ENCODE peak calls at places on chromosome 17, in nine cellular contexts. R, S, E, A, P, C, D, H and W are unnamed samples.

GRCh38 chr17:63221941-63222340 is 224.2 kb downstream of the CYB561 start:
- DNase-seq in R (no peak), S (no peak), E (no peak), A (no peak), P (no peak), C (no peak), D (no peak), H (no peak), W (no peak)

GRCh38 chr17:30273373-30273772 is 18.4 kb downstream of the BLMH start:
- DNase-seq in R (peak), S (peak), E (no peak), A (no peak), P (no peak), C (no peak), D (peak), H (no peak), W (no peak)

GRCh38 chr17:81190591-81190990 is 24.6 kb upstream of the AATK start:
- DNase-seq in R (no peak), S (no peak), E (no peak), A (no peak), P (no peak), C (no peak), D (no peak), H (no peak), W (no peak)

GRCh38 chr17:44213403-44214229 is 5.9 kb downstream of the UBTF start:
- DNase-seq in R (no peak), S (no peak), E (no peak), A (no peak), P (no peak), C (no peak), D (no peak), H (no peak), W (peak)

GRCh38 chr17:80955078-80955477 is 36.6 kb upstream of the CHMP6 start:
- DNase-seq in R (no peak), S (no peak), E (no peak), A (no peak), P (no peak), C (no peak), D (no peak), H (no peak), W (no peak)

GRCh38 chr17:31627960-31628359 is 231.1 kb downstream of the COPRS start:
- DNase-seq in R (peak), S (peak), E (no peak), A (no peak), P (no peak), C (no peak), D (peak), H (no peak), W (no peak)

GRCh38 chr17:53646835-53647234 is 175.9 kb upstream of the KIF2B start:
- DNase-seq in R (no peak), S (no peak), E (no peak), A (no peak), P (no peak), C (no peak), D (no peak), H (no peak), W (no peak)

GRCh38 chr17:78956254-78956653 is 23.5 kb downstream of the LGALS3BP start:
- DNase-seq in R (no peak), S (no peak), E (no peak), A (no peak), P (no peak), C (no peak), D (no peak), H (no peak), W (no peak)

GRCh38 chr17:42895185-42895555 is 5.4 kb upstream of the G6PC1 start:
- DNase-seq in R (peak), S (peak), E (no peak), A (no peak), P (peak), C (no peak), D (peak), H (peak), W (no peak)

GRCh38 chr17:30263552-30264333 is 28.0 kb downstream of the BLMH start:
- DNase-seq in R (peak), S (peak), E (no peak), A (no peak), P (no peak), C (no peak), D (peak), H (no peak), W (no peak)

GRCh38 chr17:79005063-79005861 is 4.3 kb downstream of the CANT1 start:
- DNase-seq in R (no peak), S (no peak), E (no peak), A (no peak), P (peak), C (no peak), D (no peak), H (no peak), W (no peak)

GRCh38 chr17:61846976-61847375 is 16.4 kb downstream of the BRIP1 start:
- DNase-seq in R (no peak), S (no peak), E (no peak), A (no peak), P (no peak), C (no peak), D (no peak), H (no peak), W (no peak)

GRCh38 chr17:45016823-45017222 is 34.6 kb downstream of the DCAKD start:
- DNase-seq in R (no peak), S (no peak), E (no peak), A (no peak), P (no peak), C (no peak), D (no peak), H (no peak), W (no peak)

GRCh38 chr17:43669971-43670644 is 8.4 kb upstream of the MEOX1 start:
- DNase-seq in R (peak), S (no peak), E (no peak), A (no peak), P (no peak), C (no peak), D (peak), H (no peak), W (no peak)

GRCh38 chr17:78762007-78762406 is 20.1 kb downstream of the CYTH1 start:
- DNase-seq in R (no peak), S (peak), E (no peak), A (no peak), P (no peak), C (no peak), D (peak), H (no peak), W (no peak)

GRCh38 chr17:4593021-4593797 is 8.9 kb downstream of the SMTNL2 start:
- DNase-seq in R (no peak), S (no peak), E (peak), A (no peak), P (no peak), C (no peak), D (no peak), H (no peak), W (no peak)

GRCh38 chr17:44326867-44327444 is 2.3 kb upstream of the SLC25A39 start:
- DNase-seq in R (peak), S (peak), E (peak), A (peak), P (peak), C (peak), D (peak), H (peak), W (peak)

GRCh38 chr17:62045517-62045916 is 19.6 kb downstream of the MED13 start:
- DNase-seq in R (no peak), S (no peak), E (no peak), A (no peak), P (no peak), C (no peak), D (no peak), H (no peak), W (no peak)

DNA sequence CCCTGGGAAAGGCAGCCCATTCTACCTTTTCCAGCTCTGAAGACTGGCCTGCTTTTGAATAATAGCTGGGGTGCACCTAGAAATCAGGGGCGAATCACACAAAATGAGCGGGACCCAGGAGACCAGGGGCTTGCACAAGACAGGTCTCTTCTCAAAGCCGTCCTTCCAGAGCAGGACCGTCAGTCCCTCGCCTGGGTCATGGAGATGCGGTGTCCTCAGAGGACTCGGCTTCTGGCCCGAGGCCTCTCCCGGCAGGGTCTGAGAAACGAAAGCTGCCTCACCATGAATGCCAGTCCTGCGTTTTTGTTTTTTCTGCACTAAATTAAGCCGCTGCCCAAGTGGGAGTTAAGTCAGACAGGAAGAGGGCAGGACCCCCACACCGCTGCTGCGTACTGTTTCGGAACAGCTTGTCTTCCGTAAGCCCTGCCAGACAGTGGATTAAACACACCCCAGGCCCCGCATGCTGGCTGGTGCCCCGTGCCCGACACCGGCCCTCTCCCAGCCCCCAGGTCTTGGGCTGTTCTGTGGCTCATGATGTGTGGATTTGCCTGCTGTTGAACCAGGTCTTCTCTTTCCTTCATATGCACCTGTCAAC is 142.1 kb upstream of the RPH3AL start:
- DNase-seq in R (no peak), S (no peak), E (no peak), A (no peak), P (no peak), C (no peak), D (no peak), H (no peak), W (peak)
- H3K4me3 ChIP-seq in R (no peak), S (no peak), E (no peak), A (no peak), P (no peak), C (no peak), D (no peak), H (no peak), W (no peak)

GRCh38 chr17:17141279-17141678 is 64.9 kb downstream of the PLD6 start:
- DNase-seq in R (no peak), S (no peak), E (peak), A (no peak), P (no peak), C (no peak), D (no peak), H (no peak), W (no peak)

GRCh38 chr17:17139972-17140589 is 66.1 kb downstream of the PLD6 start:
- DNase-seq in R (no peak), S (no peak), E (peak), A (no peak), P (no peak), C (no peak), D (no peak), H (no peak), W (no peak)

GRCh38 chr17:17141860-17142552 is 64.1 kb downstream of the PLD6 start:
- DNase-seq in R (peak), S (peak), E (peak), A (peak), P (peak), C (no peak), D (peak), H (no peak), W (peak)

GRCh38 chr17:17142556-17142955 is 63.6 kb downstream of the PLD6 start:
- DNase-seq in R (no peak), S (no peak), E (no peak), A (no peak), P (no peak), C (no peak), D (no peak), H (no peak), W (no peak)

DNA sequence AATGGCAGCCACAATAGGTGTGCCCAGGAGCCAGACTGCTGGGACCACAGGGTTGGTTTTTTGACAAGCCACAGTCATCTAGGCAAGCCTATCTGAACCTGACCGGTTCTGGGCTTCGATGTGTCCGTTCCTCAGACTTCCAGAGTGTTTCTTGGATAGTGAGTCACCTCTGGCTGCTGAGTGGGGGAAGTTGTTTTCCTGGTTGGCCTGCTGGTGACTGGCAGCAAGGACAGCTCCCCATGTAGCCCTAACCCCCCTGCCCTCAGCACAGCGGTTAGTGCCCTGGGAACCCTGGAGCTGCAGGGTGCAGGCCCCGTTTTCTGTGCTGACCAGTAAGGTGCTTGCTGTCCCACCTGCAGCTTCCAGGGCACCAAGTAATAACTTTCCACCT is 65.5 kb downstream of the PLD6 start:
- DNase-seq in R (peak), S (peak), E (peak), A (no peak), P (no peak), C (no peak), D (peak), H (no peak), W (no peak)
- TF ChIP-seq CTCF in R (peak), S (peak), E (no peak), A (no peak), P (no peak), C (no peak), D (peak), H (no peak), W (no peak)

GRCh38 chr17:57782642-57783337 is 37.7 kb upstream of the CCDC182 start:
- DNase-seq in R (no peak), S (no peak), E (peak), A (no peak), P (no peak), C (no peak), D (no peak), H (no peak), W (no peak)

GRCh38 chr17:57782051-57782490 is 37.0 kb upstream of the CCDC182 start:
- DNase-seq in R (no peak), S (no peak), E (no peak), A (no peak), P (no peak), C (no peak), D (no peak), H (no peak), W (no peak)

GRCh38 chr17:57783338-57783742 is 38.2 kb upstream of the CCDC182 start:
- DNase-seq in R (peak), S (peak), E (peak), A (peak), P (peak), C (peak), D (peak), H (no peak), W (peak)

GRCh38 chr17:57784226-57784895 is 39.3 kb upstream of the CCDC182 start:
- DNase-seq in R (no peak), S (no peak), E (no peak), A (no peak), P (no peak), C (no peak), D (no peak), H (no peak), W (no peak)

DNA sequence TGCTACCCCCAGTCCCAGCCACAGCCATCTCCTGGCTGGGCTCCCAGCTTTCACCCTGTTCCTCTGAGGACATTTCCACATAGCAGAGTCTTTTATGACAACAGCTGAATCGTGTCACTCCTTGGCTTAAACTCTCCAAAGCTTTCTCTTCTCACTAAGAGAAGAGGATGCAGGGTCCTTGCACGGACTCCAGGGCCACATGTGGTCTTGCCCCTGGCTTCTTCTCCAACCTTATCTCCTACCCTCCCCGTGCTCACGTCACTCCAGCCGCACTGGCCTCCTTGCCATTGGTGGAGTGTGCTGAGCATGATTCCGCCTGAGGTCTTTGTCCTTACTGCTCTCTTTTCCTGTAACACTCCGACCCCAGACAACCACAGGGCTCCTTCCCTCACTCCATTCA is 39.9 kb upstream of the CCDC182 start:
- DNase-seq in R (no peak), S (peak), E (no peak), A (no peak), P (no peak), C (no peak), D (no peak), H (no peak), W (no peak)
- H3K4me3 ChIP-seq in R (no peak), S (no peak), E (no peak), A (no peak), P (no peak), C (no peak), D (no peak), H (no peak), W (no peak)

GRCh38 chr17:60744355-60744958 is 66.8 kb downstream of the BCAS3 start:
- DNase-seq in R (no peak), S (no peak), E (no peak), A (no peak), P (no peak), C (no peak), D (peak), H (no peak), W (no peak)

GRCh38 chr17:60747069-60747808 is 69.6 kb downstream of the BCAS3 start:
- DNase-seq in R (no peak), S (no peak), E (no peak), A (no peak), P (no peak), C (no peak), D (no peak), H (no peak), W (no peak)

GRCh38 chr17:60743812-60744211 is 66.2 kb downstream of the BCAS3 start:
- DNase-seq in R (peak), S (peak), E (no peak), A (no peak), P (no peak), C (no peak), D (peak), H (no peak), W (peak)

GRCh38 chr17:60743282-60743681 is 65.6 kb downstream of the BCAS3 start:
- DNase-seq in R (no peak), S (no peak), E (no peak), A (no peak), P (no peak), C (no peak), D (no peak), H (no peak), W (no peak)

GRCh38 chr17:60745544-60745943 is 67.9 kb downstream of the BCAS3 start:
- DNase-seq in R (no peak), S (peak), E (no peak), A (no peak), P (no peak), C (no peak), D (no peak), H (no peak), W (no peak)
- TF ChIP-seq CTCF in R (no peak), S (no peak), E (no peak), A (peak), P (no peak), C (no peak), D (no peak), H (no peak), W (no peak)

GRCh38 chr17:8159032-8159400 is 3.7 kb downstream of the VAMP2 start:
- DNase-seq in R (no peak), S (no peak), E (no peak), A (no peak), P (no peak), C (no peak), D (no peak), H (no peak), W (no peak)

GRCh38 chr17:8160224-8160577 is 2.5 kb downstream of the VAMP2 start:
- DNase-seq in R (no peak), S (no peak), E (no peak), A (no peak), P (no peak), C (no peak), D (no peak), H (no peak), W (no peak)

GRCh38 chr17:8159459-8160223 is 3.1 kb downstream of the VAMP2 start:
- DNase-seq in R (no peak), S (no peak), E (no peak), A (no peak), P (no peak), C (no peak), D (no peak), H (no peak), W (no peak)

GRCh38 chr17:8156174-8156992 is 4.2 kb upstream of the PER1 start:
- DNase-seq in R (peak), S (peak), E (peak), A (peak), P (peak), C (peak), D (peak), H (peak), W (peak)

GRCh38 chr17:8158267-8159031 is 4.3 kb downstream of the VAMP2 start:
- DNase-seq in R (peak), S (peak), E (peak), A (peak), P (peak), C (peak), D (peak), H (peak), W (peak)
- H3K4me3 ChIP-seq in R (no peak), S (peak), E (no peak), A (peak), P (no peak), C (no peak), D (no peak), H (no peak), W (no peak)

GRCh38 chr17:68288804-68289203 is 2.1 kb downstream of the SLC16A6 start:
- DNase-seq in R (no peak), S (no peak), E (no peak), A (no peak), P (no peak), C (no peak), D (no peak), H (no peak), W (peak)
- TF ChIP-seq CTCF in R (no peak), S (no peak), E (peak), A (no peak), P (no peak), C (peak), D (no peak), H (no peak), W (peak)

DNA sequence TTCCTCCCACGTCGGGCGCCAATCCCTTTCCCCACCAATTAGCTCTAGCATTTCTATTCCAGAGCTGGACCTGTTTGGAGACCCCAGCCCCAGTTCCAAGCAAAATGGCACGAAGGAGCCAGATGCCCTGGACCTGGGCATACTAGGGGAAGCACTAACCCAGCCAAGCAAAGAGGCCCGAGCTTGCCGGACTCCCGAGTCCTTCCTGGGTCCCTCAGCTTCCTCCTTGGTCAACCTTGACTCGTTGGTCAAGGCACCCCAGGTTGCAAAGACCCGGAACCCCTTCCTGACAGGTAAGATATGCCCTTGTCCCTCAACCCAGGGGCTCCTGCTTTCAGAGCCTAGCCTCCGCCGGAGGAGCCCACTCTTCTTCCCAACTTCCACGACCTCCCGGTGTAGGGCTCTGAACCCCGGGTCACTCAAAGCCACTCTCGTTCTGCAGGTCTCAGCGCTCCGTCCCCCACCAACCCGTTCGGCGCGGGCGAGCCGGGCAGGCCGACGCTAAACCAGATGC is 5.5 kb upstream of the SPATA20 start:
- DNase-seq in R (no peak), S (no peak), E (no peak), A (no peak), P (no peak), C (no peak), D (no peak), H (no peak), W (no peak)
- H3K4me3 ChIP-seq in R (peak), S (peak), E (peak), A (peak), P (peak), C (peak), D (peak), H (no peak), W (peak)

GRCh38 chr17:28346746-28347246 is 10.5 kb downstream of the POLDIP2 start:
- DNase-seq in R (no peak), S (no peak), E (no peak), A (no peak), P (peak), C (no peak), D (no peak), H (no peak), W (peak)
- TF ChIP-seq CTCF in R (peak), S (peak), E (no peak), A (no peak), P (no peak), C (no peak), D (peak), H (no peak), W (peak)